ENCODE peak calls at places on chromosomes 4 and X, in eight cellular contexts. Q is endothelial cell; D is HEK293T; S is HCEC 1CT; W is neuronal stem cell; J is progenitor cell of endocrine pancreas; B is activated effector memory CD4-positive, alpha-beta T cell treated with anti-CD3 and anti-CD28 coated beads, Interleukin-2, amount 50 U/mL, for 16 hours; R is mucosa of descending colon. K is an unnamed sample.

GRCh38 chr4:73676881-73677323 is 56.7 kb upstream of the RASSF6 start:
- DNase-seq in B (no peak), J (no peak), Q (no peak), D (no peak), R (no peak), W (no peak), S (peak; percentile 40), K (no peak)

GRCh38 chr4:54550415-54551171 is 107.2 kb upstream of the KIT start:
- DNase-seq in R (no peak), B (no peak), J (no peak), W (no peak), S (peak; percentile 3), D (no peak), Q (peak; percentile 30), K (no peak)

GRCh38 chr4:76782837-76783236 is 115.1 kb downstream of the SOWAHB start:
- DNase-seq in J (no peak), B (no peak), S (peak; percentile 56), D (no peak), Q (no peak), R (no peak), W (no peak), K (no peak)

GRCh38 chrX:47222776-47223350 is 4.4 kb downstream of the CDK16 start:
- DNase-seq in J (no peak), S (no peak), B (no peak), D (no peak), R (no peak), W (no peak), Q (no peak), K (peak; percentile 19)

GRCh38 chr4:26912810-26913209 is 52.2 kb downstream of the STIM2 start:
- DNase-seq in B (peak; percentile 64), Q (no peak), W (no peak), S (no peak), D (no peak), J (no peak), R (no peak), K (no peak)

GRCh38 chrX:4764888-4765287 is 1051.4 kb upstream of the PRKX start:
- DNase-seq in S (no peak), D (no peak), R (no peak), Q (no peak), B (no peak), J (no peak), W (no peak), K (no peak)

GRCh38 chr4:53150631-53151488 is 215.0 kb downstream of the SCFD2 start:
- DNase-seq in S (no peak), W (no peak), J (no peak), R (no peak), B (no peak), D (no peak), Q (no peak), K (no peak)

GRCh38 chrX:11363069-11363594 is 69.9 kb downstream of the AMELX start:
- DNase-seq in J (no peak), Q (no peak), B (no peak), D (no peak), S (no peak), W (no peak), R (no peak), K (no peak)

GRCh38 chr4:89598602-89599001 is 238.4 kb downstream of the SNCA start:
- DNase-seq in J (no peak), Q (no peak), D (peak; percentile 23), S (peak; percentile 23), B (no peak), W (no peak), R (no peak), K (no peak)

GRCh38 chrX:53263597-53264094 is 17.7 kb downstream of the IQSEC2 start:
- DNase-seq in D (no peak), Q (no peak), R (no peak), J (no peak), B (peak; percentile 71), W (no peak), S (peak; percentile 64), K (no peak)

GRCh38 chr4:7412586-7412975 is 22.1 kb downstream of the PSAPL1 start:
- DNase-seq in W (no peak), B (peak; percentile 59), Q (no peak), D (no peak), S (no peak), R (no peak), J (no peak), K (peak; percentile 10)

GRCh38 chr4:69749771-69750170 is 10.6 kb downstream of the SULT1B1 start:
- DNase-seq in D (no peak), J (no peak), Q (no peak), R (no peak), S (no peak), W (no peak), B (no peak), K (no peak)

GRCh38 chrX:8668797-8669196 is 63.1 kb downstream of the ANOS1 start:
- DNase-seq in Q (peak; percentile 3), B (no peak), R (no peak), S (no peak), D (no peak), J (no peak), W (no peak), K (no peak)

GRCh38 chr4:8312069-8312445 is 42.5 kb downstream of the HTRA3 start:
- DNase-seq in Q (no peak), W (no peak), D (no peak), S (no peak), J (no peak), B (peak; percentile 34), R (no peak), K (no peak)

GRCh38 chr4:164197556-164197955 is 556.4 kb upstream of the SMIM31 start:
- DNase-seq in W (no peak), Q (no peak), J (no peak), R (no peak), D (no peak), B (no peak), S (no peak), K (no peak)

GRCh38 chr4:91064157-91064853 is 937.1 kb downstream of the CCSER1 start:
- DNase-seq in W (peak; percentile 42), B (no peak), S (no peak), J (no peak), D (peak; percentile 60), R (no peak), Q (peak; percentile 6), K (no peak)

GRCh38 chr4:10117424-10118354 is 1.1 kb upstream of the WDR1 start:
- DNase-seq in Q (no peak), S (no peak), W (no peak), R (peak; percentile 63), D (no peak), J (no peak), B (peak; percentile 77), K (peak; percentile 73)

GRCh38 chr4:123505457-123506310 is 109.1 kb downstream of the SPRY1 start:
- DNase-seq in W (peak; percentile 82), J (peak; percentile 75), D (peak; percentile 52), R (peak; percentile 63), Q (peak; percentile 80), S (peak; percentile 33), B (no peak), K (peak; percentile 61)

GRCh38 chr4:136643416-136643815 is 888.9 kb downstream of the PCDH18 start:
- DNase-seq in B (no peak), Q (no peak), D (no peak), R (no peak), W (no peak), S (no peak), J (no peak), K (no peak)

GRCh38 chrX:154470914-154471568 is 8.0 kb downstream of the LAGE3 start:
- DNase-seq in S (no peak), Q (no peak), J (no peak), R (no peak), W (no peak), B (no peak), D (no peak), K (no peak)

GRCh38 chr4:2332976-2333319 is 71.0 kb upstream of the MXD4 start:
- DNase-seq in J (no peak), R (no peak), D (peak; percentile 5), W (no peak), S (no peak), B (no peak), Q (no peak), K (no peak)